ENCODE peak calls at places on chromosomes 4 and X, in seven cellular contexts. Y is GM23248, N is lung, T is right cardiac atrium, M is keratinocyte, W is SJCRH30, U is heart right ventricle. V is an unnamed sample. For H3K4me1, the result is how much of the 10 kb centered on the place peaks cover.

GRCh38 chr4:26687728-26688127 is 103.8 kb downstream of the TBC1D19 start:
- DNase-seq in Y (peak), N (no peak), T (no peak), M (no peak), W (no peak), U (no peak), V (no peak)

GRCh38 chr4:25019501-25019900 is 11.2 kb downstream of the LGI2 start:
- DNase-seq in Y (no peak), N (no peak), T (no peak), M (no peak), W (no peak), U (no peak), V (no peak)

GRCh38 chr4:123651127-123651526 is 254.5 kb downstream of the SPRY1 start:
- DNase-seq in Y (peak), N (no peak), T (no peak), M (no peak), W (peak), U (no peak), V (no peak)

GRCh38 chrX:19539665-19540064 is 24.4 kb upstream of the MAP3K15 start:
- DNase-seq in Y (no peak), N (no peak), T (no peak), M (no peak), W (no peak), U (no peak), V (no peak)

GRCh38 chr4:140993969-140994459 is 139.3 kb downstream of the RNF150 start:
- DNase-seq in Y (no peak), N (no peak), T (no peak), M (no peak), W (no peak), U (no peak), V (no peak)

GRCh38 chrX:123971963-123972362 is 10.5 kb downstream of the STAG2 start:
- DNase-seq in Y (no peak), N (no peak), T (no peak), M (no peak), W (no peak), U (no peak), V (no peak)

GRCh38 chr4:38177792-38178665 is 217.8 kb downstream of the PTTG2 start:
- DNase-seq in Y (peak), N (peak), T (peak), M (no peak), W (peak), U (peak), V (no peak)

GRCh38 chr4:183758006-183758734 is 99.1 kb downstream of the TRAPPC11 start:
- DNase-seq in Y (peak), N (no peak), T (peak), M (no peak), W (no peak), U (peak), V (peak)

GRCh38 chr4:184343400-184344177 is 125.9 kb upstream of the ENPP6 start:
- DNase-seq in Y (peak), N (peak), T (peak), M (no peak), W (peak), U (peak), V (peak)

GRCh38 chr4:71187399-71188196 is 151.2 kb upstream of the SLC4A4 start:
- DNase-seq in Y (peak), N (peak), T (peak), M (no peak), W (peak), U (peak), V (no peak)

GRCh38 chr4:147560632-147561031 is 56.6 kb upstream of the TMEM184C start:
- DNase-seq in Y (peak), N (no peak), T (no peak), M (no peak), W (no peak), U (no peak), V (no peak)

GRCh38 chr4:5890063-5890727 is 2.7 kb downstream of the CRMP1 start:
- DNase-seq in Y (no peak), N (no peak), T (no peak), M (no peak), W (peak), U (no peak), V (peak)

GRCh38 chr4:183242291-183242690 is 77.8 kb downstream of the CLDN22 start:
- DNase-seq in Y (no peak), N (no peak), T (no peak), M (no peak), W (peak), U (no peak), V (no peak)

GRCh38 chrX:88746925-88747324 is at the start of gene CPXCR1:
- DNase-seq in Y (no peak), N (no peak), T (no peak), M (no peak), W (no peak), U (no peak), V (no peak)

GRCh38 chr4:118221193-118221800 is 131.5 kb downstream of the PRSS12 start:
- DNase-seq in Y (no peak), N (no peak), T (no peak), M (no peak), W (no peak), U (no peak), V (no peak)

GRCh38 chr4:5165419-5166369 is 114.4 kb downstream of the STK32B start:
- DNase-seq in Y (peak), N (peak), T (no peak), M (no peak), W (peak), U (no peak), V (peak)

GRCh38 chr4:139367421-139368090 is 65.3 kb upstream of the NDUFC1 start:
- DNase-seq in Y (peak), N (no peak), T (no peak), M (no peak), W (no peak), U (no peak), V (no peak)

GRCh38 chrX:48509245-48509590 is 426 bp downstream of the PORCN start:
- DNase-seq in Y (peak), N (no peak), T (no peak), M (no peak), W (no peak), U (no peak), V (peak)

GRCh38 chrX:12978205-12979010 is 3.5 kb downstream of the TMSB4X start:
- DNase-seq in Y (peak), N (no peak), T (peak), M (no peak), W (peak), U (peak), V (peak)

GRCh38 chr4:52873861-52874343 is 11.8 kb downstream of the RASL11B start:
- DNase-seq in Y (no peak), N (peak), T (no peak), M (no peak), W (peak), U (no peak), V (peak)

GRCh38 chr4:73341454-73341853 is 62.6 kb upstream of the ALB start:
- DNase-seq in Y (peak), N (no peak), T (no peak), M (peak), W (peak), U (no peak), V (peak)

GRCh38 chr4:76998251-76998901 is 48.8 kb downstream of the SEPTIN11 start:
- DNase-seq in Y (peak), N (no peak), T (no peak), M (no peak), W (peak), U (no peak), V (no peak)

GRCh38 chrX:32533848-32534247 is 677.5 kb downstream of the DMD start:
- DNase-seq in Y (no peak), N (no peak), T (no peak), M (no peak), W (no peak), U (no peak), V (no peak)

GRCh38 chr4:86223472-86223871 is 136.4 kb downstream of the MAPK10 start:
- DNase-seq in Y (peak), N (no peak), T (no peak), M (no peak), W (peak), U (no peak), V (peak)

GRCh38 chrX:22041931-22042530 is 9.9 kb downstream of the PHEX start:
- DNase-seq in Y (no peak), N (no peak), T (no peak), M (no peak), W (peak), U (no peak), V (no peak)

GRCh38 chr4:153489856-153490558 is 23.8 kb downstream of the TMEM131L start:
- DNase-seq in Y (no peak), N (no peak), T (no peak), M (no peak), W (no peak), U (no peak), V (no peak)
- H3K4me1 ChIP-seq in Y (under half), N (under half), T (under half), M (under half), W (under half), U (under half), V (half or more)

GRCh38 chr4:83108101-83108861 is 6.2 kb downstream of the PLAC8 start:
- DNase-seq in Y (no peak), N (no peak), T (no peak), M (no peak), W (no peak), U (no peak), V (peak)
- H3K27ac ChIP-seq in Y (no peak), N (no peak), T (no peak), M (no peak), W (no peak), U (no peak), V (no peak)

GRCh38 chr4:121688261-121688660 is 8.5 kb downstream of the ANXA5 start:
- DNase-seq in Y (no peak), N (no peak), T (no peak), M (no peak), W (no peak), U (no peak), V (no peak)

GRCh38 chr4:121688696-121689095 is 8.1 kb downstream of the ANXA5 start:
- DNase-seq in Y (no peak), N (no peak), T (no peak), M (no peak), W (no peak), U (no peak), V (no peak)

GRCh38 chr4:121692261-121692660 is 4.5 kb downstream of the ANXA5 start:
- DNase-seq in Y (no peak), N (no peak), T (no peak), M (no peak), W (no peak), U (no peak), V (no peak)

GRCh38 chr4:121693450-121693849 is 3.3 kb downstream of the ANXA5 start:
- DNase-seq in Y (no peak), N (no peak), T (no peak), M (no peak), W (no peak), U (no peak), V (no peak)

GRCh38 chr4:121690001-121690400 is 6.8 kb downstream of the ANXA5 start:
- DNase-seq in Y (peak), N (no peak), T (no peak), M (no peak), W (no peak), U (no peak), V (no peak)
- H3K4me1 ChIP-seq in Y (half or more), N (under half), T (under half), M (under half), W (under half), U (half or more), V (under half)

DNA sequence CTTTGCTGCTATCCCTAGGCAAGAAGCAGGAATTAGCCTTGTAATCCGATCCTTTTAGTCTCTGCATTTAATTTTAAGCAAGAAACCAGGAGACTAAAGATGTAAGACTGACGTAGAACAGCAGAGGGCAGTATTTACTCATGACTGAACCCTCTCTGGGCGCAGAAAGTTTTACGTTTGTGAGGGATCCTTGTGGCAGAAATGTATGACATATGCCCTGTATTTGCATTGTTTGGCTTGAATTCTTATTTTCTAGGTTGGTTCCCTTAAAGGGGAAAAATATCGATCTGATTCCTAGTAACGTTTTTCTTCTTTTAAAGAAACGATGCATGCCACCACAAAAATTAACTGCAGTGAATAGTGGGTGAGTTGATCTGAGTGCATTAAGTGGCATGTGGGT is 1.3 kb upstream of the FAT4 start:
- DNase-seq in Y (peak), N (peak), T (no peak), M (peak), W (peak), U (no peak), V (peak)
- H3K27ac ChIP-seq in Y (peak), N (no peak), T (no peak), M (no peak), W (no peak), U (no peak), V (no peak)

GRCh38 chr4:7394184-7394575 is 40.5 kb downstream of the PSAPL1 start:
- DNase-seq in Y (no peak), N (no peak), T (no peak), M (no peak), W (no peak), U (no peak), V (no peak)
- H3K4me1 ChIP-seq in Y (under half), N (under half), T (under half), M (under half), W (under half), U (under half), V (under half)

GRCh38 chrX:681989-682388 is 51.4 kb downstream of the SHOX start:
- DNase-seq in Y (no peak), N (no peak), T (no peak), M (no peak), W (no peak), U (no peak), V (no peak)

GRCh38 chrX:683572-683971 is 53.0 kb downstream of the SHOX start:
- DNase-seq in Y (no peak), N (no peak), T (no peak), M (no peak), W (no peak), U (no peak), V (peak)

GRCh38 chrX:680062-680461 is 49.5 kb downstream of the SHOX start:
- DNase-seq in Y (no peak), N (no peak), T (no peak), M (no peak), W (no peak), U (no peak), V (no peak)

GRCh38 chrX:685120-686032 is 54.8 kb downstream of the SHOX start:
- DNase-seq in Y (no peak), N (no peak), T (no peak), M (no peak), W (no peak), U (no peak), V (peak)

DNA sequence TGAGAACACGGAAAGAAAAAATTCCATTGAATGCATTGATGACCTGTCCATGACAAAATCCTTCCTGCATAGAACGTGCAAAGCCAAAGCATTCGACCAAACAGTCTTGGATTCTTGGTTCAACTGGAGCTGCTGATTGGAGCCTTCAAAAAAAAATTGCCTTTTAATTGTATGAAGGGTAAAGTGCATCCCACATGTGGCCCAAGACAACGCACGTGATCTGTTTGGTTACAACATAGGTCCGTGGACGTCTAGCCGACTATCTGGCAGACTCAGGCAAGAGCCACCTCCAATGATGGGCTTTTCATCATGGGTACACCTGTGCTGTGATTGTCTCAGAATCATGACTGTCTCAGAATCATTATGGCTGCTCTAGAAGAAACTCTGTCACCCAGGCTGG is 52.3 kb downstream of the SHOX start:
- DNase-seq in Y (no peak), N (no peak), T (no peak), M (no peak), W (no peak), U (no peak), V (no peak)
- H3K27ac ChIP-seq in Y (no peak), N (no peak), T (no peak), M (no peak), W (no peak), U (no peak), V (no peak)

GRCh38 chrX:130071611-130072349 is 38.5 kb downstream of the ELF4 start:
- DNase-seq in Y (no peak), N (no peak), T (no peak), M (no peak), W (no peak), U (no peak), V (no peak)

GRCh38 chrX:130066975-130067615 is 43.2 kb downstream of the ELF4 start:
- DNase-seq in Y (no peak), N (no peak), T (no peak), M (no peak), W (no peak), U (no peak), V (no peak)
- H3K4me1 ChIP-seq in Y (under half), N (under half), T (under half), M (under half), W (under half), U (under half), V (under half)

DNA sequence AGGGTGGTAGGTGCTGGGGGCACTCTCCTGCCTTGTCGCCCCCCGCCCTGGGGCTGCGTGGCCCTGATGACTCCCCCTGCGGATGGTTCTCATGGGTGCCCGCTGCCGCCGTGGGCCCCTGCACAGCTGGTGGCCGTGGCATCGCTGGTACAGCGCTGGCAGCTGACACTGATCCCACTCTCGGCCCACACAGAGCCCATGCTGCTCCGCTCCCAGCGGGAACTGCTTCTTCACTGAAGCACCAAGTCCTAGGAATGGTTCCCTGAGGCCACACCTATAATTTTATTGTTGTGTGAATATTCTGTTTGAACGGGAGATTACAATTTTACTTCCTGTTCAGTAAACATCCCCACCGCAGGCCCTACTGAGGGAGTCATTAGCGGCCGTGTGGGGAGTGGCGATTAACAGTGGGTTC is 138.6 kb upstream of the NKX1-1 start:
- DNase-seq in Y (no peak), N (no peak), T (peak), M (no peak), W (peak), U (peak), V (no peak)
- H3K27ac ChIP-seq in Y (no peak), N (peak), T (peak), M (no peak), W (peak), U (no peak), V (no peak)

DNA sequence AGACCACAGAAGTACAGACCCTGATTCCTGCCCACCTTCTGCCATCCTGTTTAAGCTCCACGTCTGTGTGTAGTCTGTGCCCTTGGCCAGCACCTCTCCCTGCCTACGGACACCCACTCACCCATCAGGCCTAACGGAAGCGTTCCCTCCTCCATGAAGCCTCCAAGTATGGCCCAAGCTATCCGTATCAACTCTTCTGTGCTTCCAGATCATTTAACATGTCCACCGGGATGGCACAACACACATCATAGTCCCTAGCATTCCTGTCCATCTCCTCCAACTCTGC is 11.7 kb downstream of the WDR1 start:
- DNase-seq in Y (no peak), N (no peak), T (no peak), M (no peak), W (no peak), U (no peak), V (no peak)
- H3K4me1 ChIP-seq in Y (half or more), N (half or more), T (half or more), M (half or more), W (under half), U (half or more), V (under half)

GRCh38 chr4:122623637-122624036 is 2.8 kb upstream of the IL21 start:
- DNase-seq in Y (no peak), N (no peak), T (no peak), M (no peak), W (no peak), U (no peak), V (no peak)
- H3K27ac ChIP-seq in Y (no peak), N (no peak), T (no peak), M (no peak), W (no peak), U (no peak), V (no peak)